ENCODE peak calls at places on chromosomes 2 and 18, in eight cellular contexts. P, C, I, O, F, D, V and S are unnamed samples.

GRCh38 chr2:171703574-171704347 is 16.5 kb downstream of the DYNC1I2 start:
- DNase-seq in I (no peak), V (no peak), O (no peak), P (no peak), D (peak; percentile 29), C (no peak), F (no peak), S (no peak)

GRCh38 chr18:59395226-59396175 is 36.4 kb upstream of the LMAN1 start:
- DNase-seq in V (no peak), F (no peak), C (no peak), D (no peak), O (no peak), P (no peak), I (no peak), S (no peak)

GRCh38 chr2:223043164-223043941 is 8.6 kb upstream of the KCNE4 start:
- DNase-seq in D (no peak), I (no peak), P (no peak), V (no peak), O (no peak), F (no peak), C (no peak), S (no peak)

GRCh38 chr2:8380026-8380425 is 301.8 kb upstream of the ID2 start:
- DNase-seq in P (no peak), V (no peak), O (no peak), D (no peak), I (no peak), F (no peak), C (peak; percentile 22), S (no peak)

GRCh38 chr2:101946372-101946771 is 45.4 kb upstream of the IL1R2 start:
- DNase-seq in V (no peak), P (no peak), F (no peak), C (no peak), I (no peak), O (no peak), D (no peak), S (no peak)

GRCh38 chr2:241237047-241237446 is 48.6 kb downstream of the ANO7 start:
- DNase-seq in F (peak; percentile 52), I (no peak), C (no peak), O (no peak), V (no peak), P (no peak), D (no peak), S (no peak)

GRCh38 chr2:163348843-163349395 is 386.9 kb downstream of the FIGN start:
- DNase-seq in V (no peak), P (no peak), F (no peak), O (no peak), C (no peak), D (peak; percentile 67), I (no peak), S (no peak)

GRCh38 chr2:158539176-158539895 is 82.6 kb downstream of the PKP4 start:
- DNase-seq in P (peak; percentile 31), I (no peak), V (peak; percentile 66), F (no peak), D (peak; percentile 34), O (no peak), C (no peak), S (no peak)

GRCh38 chr18:8507361-8507760 is 101.9 kb upstream of the RAB12 start:
- DNase-seq in C (no peak), P (no peak), I (no peak), D (peak; percentile 3), O (no peak), V (no peak), F (no peak), S (no peak)

GRCh38 chr2:140641163-140641562 is 1489.7 kb downstream of the LRP1B start:
- DNase-seq in C (no peak), P (no peak), I (no peak), F (no peak), D (no peak), O (no peak), V (no peak), S (no peak)

GRCh38 chr2:70993689-70993986 is 1.0 kb downstream of the TEX261 start:
- DNase-seq in P (no peak), I (no peak), F (no peak), V (no peak), D (no peak), O (no peak), C (no peak), S (no peak)

GRCh38 chr2:10357770-10358169 is 55.1 kb downstream of the HPCAL1 start:
- DNase-seq in F (no peak), P (no peak), O (no peak), I (no peak), V (no peak), C (no peak), D (no peak), S (no peak)

GRCh38 chr2:118185210-118186109 is 97.2 kb downstream of the INSIG2 start:
- DNase-seq in I (peak; percentile 45), F (peak; percentile 88), D (no peak), V (peak; percentile 62), P (no peak), O (peak; percentile 8), C (peak; percentile 56), S (peak; percentile 77)

GRCh38 chr18:79200546-79201268 is 131.5 kb downstream of the ATP9B start:
- DNase-seq in V (peak; percentile 51), C (peak; percentile 49), O (peak; percentile 3), P (peak; percentile 45), I (peak; percentile 34), D (peak; percentile 8), F (peak; percentile 86), S (peak; percentile 74)

GRCh38 chr2:48727560-48727959 is 28.0 kb downstream of the LHCGR start:
- DNase-seq in I (no peak), F (no peak), O (no peak), D (no peak), V (no peak), P (no peak), C (no peak), S (no peak)

GRCh38 chr18:32891130-32891529 is 118.3 kb upstream of the KLHL14 start:
- DNase-seq in I (no peak), V (no peak), D (no peak), F (no peak), C (no peak), P (no peak), O (no peak), S (no peak)

GRCh38 chr18:32893915-32894314 is 121.1 kb upstream of the KLHL14 start:
- DNase-seq in P (no peak), O (no peak), D (no peak), C (no peak), V (no peak), I (no peak), F (no peak), S (no peak)

GRCh38 chr18:32891797-32892196 is 119.0 kb upstream of the KLHL14 start:
- DNase-seq in C (no peak), V (no peak), D (no peak), O (no peak), P (no peak), I (no peak), F (no peak), S (no peak)

GRCh38 chr18:32888311-32888710 is 115.5 kb upstream of the KLHL14 start:
- DNase-seq in P (no peak), V (no peak), I (no peak), O (no peak), C (no peak), D (no peak), F (no peak), S (no peak)

GRCh38 chr18:32889620-32890593 is 117.1 kb upstream of the KLHL14 start:
- DNase-seq in F (no peak), P (no peak), I (no peak), O (no peak), D (no peak), C (no peak), V (no peak), S (no peak)
- H3K27ac ChIP-seq in F (no peak overlapping the region), P (no peak overlapping the region), I (no peak overlapping the region), O (no peak overlapping the region), D (no peak overlapping the region), C (no peak overlapping the region), V (no peak overlapping the region), S (no peak overlapping the region)

GRCh38 chr18:55857961-55858360 is 270.0 kb upstream of the TCF4 start:
- DNase-seq in O (no peak), D (no peak), C (no peak), P (no peak), I (no peak), V (no peak), F (no peak), S (no peak)
- H3K27ac ChIP-seq in O (no peak overlapping the region), D (no peak overlapping the region), C (no peak overlapping the region), P (no peak overlapping the region), I (no peak overlapping the region), V (no peak overlapping the region), F (no peak overlapping the region), S (no peak overlapping the region)

GRCh38 chr18:3233433-3234168 is 13.8 kb upstream of the MYOM1 start:
- DNase-seq in O (no peak), D (no peak), V (no peak), P (no peak), F (no peak), I (no peak), C (no peak), S (no peak)
- H3K27ac ChIP-seq in O (no peak overlapping the region), D (no peak overlapping the region), V (peak overlapping the region; percentile 75), P (no peak overlapping the region), F (no peak overlapping the region), I (no peak overlapping the region), C (no peak overlapping the region), S (no peak overlapping the region)

GRCh38 chr2:217695033-217695520 is 307.7 kb downstream of the TNS1 start:
- DNase-seq in O (no peak), I (no peak), C (no peak), P (peak; percentile 14), D (no peak), F (no peak), V (no peak), S (no peak)
- H3K27ac ChIP-seq in O (no peak overlapping the region), I (no peak overlapping the region), C (no peak overlapping the region), P (no peak overlapping the region), D (no peak overlapping the region), F (no peak overlapping the region), V (no peak overlapping the region), S (no peak overlapping the region)

DNA sequence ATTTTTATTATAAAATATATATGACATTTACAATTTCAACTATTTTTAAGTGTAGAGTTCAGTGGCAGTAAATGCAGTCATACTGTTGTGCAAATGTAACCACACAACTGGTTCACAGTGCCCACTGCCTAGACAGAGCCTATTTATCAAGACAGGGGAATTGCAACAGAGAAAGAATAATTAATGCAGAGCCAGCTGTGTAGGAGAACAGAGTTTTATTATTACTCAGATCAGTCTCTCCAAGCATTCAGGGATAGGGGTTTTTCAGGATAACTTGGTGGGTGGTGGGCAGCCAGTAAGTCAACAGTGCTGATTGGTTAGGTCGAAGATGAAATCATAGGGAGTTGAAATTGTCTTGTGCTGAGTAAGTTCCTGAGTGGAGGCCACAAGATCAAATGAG is 200.3 kb downstream of the NYAP2 start:
- DNase-seq in V (no peak), O (no peak), D (no peak), P (no peak), C (no peak), I (no peak), F (no peak), S (no peak)
- H3K27ac ChIP-seq in V (no peak overlapping the region), O (no peak overlapping the region), D (no peak overlapping the region), P (no peak overlapping the region), C (no peak overlapping the region), I (no peak overlapping the region), F (no peak overlapping the region), S (no peak overlapping the region)